ENCODE peak calls at places on chromosome 20, in five cellular contexts. G is HS-27A, V is AG10803, L is fibroblast of the conjunctiva, M is H7. F is an unnamed sample.

GRCh38 chr20:16369441-16369840 is 203.8 kb downstream of the KIF16B start:
- DNase-seq in G (no peak), V (no peak), L (no peak), M (no peak), F (no peak)

GRCh38 chr20:11302436-11302835 is 615.3 kb upstream of the BTBD3 start:
- DNase-seq in G (no peak), V (peak), L (no peak), M (no peak), F (no peak)

GRCh38 chr20:46557231-46557956 is 6.9 kb upstream of the OCSTAMP start:
- DNase-seq in G (no peak), V (peak), L (no peak), M (no peak), F (no peak)

GRCh38 chr20:49214546-49214945 is 4.7 kb upstream of the DDX27 start:
- DNase-seq in G (no peak), V (peak), L (no peak), M (no peak), F (no peak)

GRCh38 chr20:62516345-62516744 is 40.5 kb upstream of the GATA5 start:
- DNase-seq in G (no peak), V (no peak), L (no peak), M (peak), F (no peak)

GRCh38 chr20:62122659-62123449 is 579 bp downstream of the LSM14B start:
- DNase-seq in G (no peak), V (peak), L (peak), M (peak), F (no peak)

GRCh38 chr20:45964024-45964423 is 8.0 kb downstream of the ZNF335 start:
- DNase-seq in G (no peak), V (no peak), L (no peak), M (no peak), F (no peak)

GRCh38 chr20:61253640-61254511 is 1.8 kb downstream of the CDH4 start:
- DNase-seq in G (no peak), V (no peak), L (no peak), M (peak), F (no peak)

GRCh38 chr20:15616626-15617025 is 956.6 kb downstream of the KIF16B start:
- DNase-seq in G (peak), V (peak), L (no peak), M (no peak), F (no peak)

GRCh38 chr20:24702501-24703283 is 233.3 kb downstream of the SYNDIG1 start:
- DNase-seq in G (no peak), V (no peak), L (no peak), M (peak), F (no peak)

GRCh38 chr20:13105864-13106457 is 97.2 kb downstream of the SPTLC3 start:
- DNase-seq in G (no peak), V (peak), L (peak), M (no peak), F (no peak)

GRCh38 chr20:6718660-6719059 is 48.8 kb upstream of the BMP2 start:
- DNase-seq in G (no peak), V (no peak), L (no peak), M (no peak), F (no peak)

GRCh38 chr20:37670426-37670825 is 23.4 kb upstream of the CTNNBL1 start:
- DNase-seq in G (no peak), V (peak), L (peak), M (no peak), F (no peak)

GRCh38 chr20:38083338-38084048 is 49.9 kb downstream of the RPRD1B start:
- DNase-seq in G (no peak), V (no peak), L (no peak), M (no peak), F (no peak)

GRCh38 chr20:3195607-3196230 is 8.8 kb downstream of the DDRGK1 start:
- DNase-seq in G (no peak), V (no peak), L (no peak), M (peak), F (no peak)

GRCh38 chr20:39116020-39116419 is 153.9 kb downstream of the DHX35 start:
- DNase-seq in G (no peak), V (no peak), L (no peak), M (no peak), F (no peak)

GRCh38 chr20:63453029-63453523 is 19.4 kb downstream of the KCNQ2 start:
- DNase-seq in G (no peak), V (no peak), L (no peak), M (peak), F (no peak)

GRCh38 chr20:31517373-31517772 is 3.1 kb downstream of the HM13 start:
- DNase-seq in G (no peak), V (peak), L (peak), M (peak), F (no peak)

GRCh38 chr20:41411458-41411857 is 44.8 kb upstream of the EMILIN3 start:
- DNase-seq in G (no peak), V (peak), L (no peak), M (no peak), F (no peak)

GRCh38 chr20:51385941-51386530 is 156.5 kb downstream of the NFATC2 start:
- DNase-seq in G (no peak), V (peak), L (no peak), M (peak), F (peak)

GRCh38 chr20:21303872-21304586 is 898 bp downstream of the XRN2 start:
- DNase-seq in G (no peak), V (peak), L (no peak), M (no peak), F (no peak)

GRCh38 chr20:14337400-14338171 is at the start of gene FLRT3:
- DNase-seq in G (peak), V (peak), L (peak), M (peak), F (peak)

GRCh38 chr20:41029150-41029872 is 689 bp downstream of the TOP1 start:
- DNase-seq in G (no peak), V (no peak), L (no peak), M (peak), F (no peak)

GRCh38 chr20:35134900-35135299 is 12.2 kb downstream of the EDEM2 start:
- DNase-seq in G (no peak), V (no peak), L (no peak), M (no peak), F (no peak)

GRCh38 chr20:61901421-61902212 is 164.1 kb downstream of the TAF4 start:
- DNase-seq in G (no peak), V (peak), L (no peak), M (no peak), F (no peak)

GRCh38 chr20:48748556-48748955 is 79.2 kb downstream of the PREX1 start:
- DNase-seq in G (no peak), V (no peak), L (no peak), M (no peak), F (no peak)

GRCh38 chr20:19944772-19945459 is 72.2 kb upstream of the NAA20 start:
- DNase-seq in G (no peak), V (peak), L (no peak), M (no peak), F (no peak)

GRCh38 chr20:38927902-38928578 is 1.8 kb downstream of the FAM83D start:
- DNase-seq in G (no peak), V (no peak), L (no peak), M (no peak), F (no peak)

GRCh38 chr20:37516697-37517370 is 4.2 kb upstream of the NNAT start:
- DNase-seq in G (no peak), V (peak), L (peak), M (no peak), F (no peak)

GRCh38 chr20:45647441-45648050 is 16.5 kb upstream of the WFDC9 start:
- DNase-seq in G (no peak), V (no peak), L (no peak), M (no peak), F (no peak)

GRCh38 chr20:8940311-8940710 is 128.6 kb upstream of the PLCB4 start:
- DNase-seq in G (no peak), V (peak), L (no peak), M (no peak), F (no peak)

GRCh38 chr20:10982692-10983091 is 308.9 kb upstream of the JAG1 start:
- DNase-seq in G (peak), V (peak), L (no peak), M (no peak), F (peak)

GRCh38 chr20:1876217-1876921 is 18.8 kb upstream of the SIRPA start:
- DNase-seq in G (no peak), V (no peak), L (no peak), M (no peak), F (no peak)